ENCODE peak calls at places on chromosomes 7 and 10, in four cellular contexts. D is K562, S is HepG2, H is GM12892. F is an unnamed sample.

GRCh38 chr7:81367335-81367801 is 402.5 kb downstream of the HGF start:
- DNase-seq in S (no peak), H (no peak), D (no peak), F (no peak)

GRCh38 chr7:74514131-74514591 is 60.5 kb downstream of the GTF2IRD1 start:
- DNase-seq in D (no peak), H (no peak), S (no peak), F (no peak)

GRCh38 chr10:130242483-130242882 is 106.3 kb downstream of the GLRX3 start:
- DNase-seq in D (no peak), S (no peak), H (no peak), F (no peak)

GRCh38 chr7:115707236-115707635 is 323.3 kb downstream of the TFEC start:
- DNase-seq in H (no peak), D (no peak), S (peak), F (no peak)

GRCh38 chr10:4947635-4948596 is 15.3 kb upstream of the AKR1C1 start:
- DNase-seq in S (peak), D (no peak), H (no peak), F (no peak)

GRCh38 chr7:34739651-34740300 is 81.8 kb downstream of the NPSR1 start:
- DNase-seq in H (no peak), S (no peak), D (no peak), F (no peak)

GRCh38 chr10:22372922-22373321 is 27.6 kb downstream of the SPAG6 start:
- DNase-seq in H (no peak), S (no peak), D (no peak), F (no peak)

GRCh38 chr10:124663228-124663627 is 81.0 kb downstream of the FAM53B start:
- DNase-seq in H (no peak), S (no peak), D (no peak), F (no peak)

GRCh38 chr10:132527338-132528063 is 10.1 kb upstream of the INPP5A start:
- DNase-seq in S (no peak), D (no peak), H (no peak), F (no peak)

GRCh38 chr7:11833431-11833830 is 1.4 kb upstream of the THSD7A start:
- DNase-seq in D (no peak), S (no peak), H (no peak), F (no peak)

GRCh38 chr7:20007510-20007909 is 209.7 kb downstream of the MACC1 start:
- DNase-seq in H (no peak), D (no peak), S (no peak), F (no peak)

GRCh38 chr7:45601816-45602540 is 27.8 kb downstream of the ADCY1 start:
- DNase-seq in H (no peak), S (no peak), D (no peak), F (no peak)

GRCh38 chr7:88689821-88690220 is 69.7 kb upstream of the ZNF804B start:
- DNase-seq in H (no peak), S (no peak), D (peak), F (no peak)
- TF ChIP-seq TAF1 in H (no peak), S (no peak), D (no peak), F (no peak)

GRCh38 chr10:95469251-95469650 is 91.9 kb downstream of the SORBS1 start:
- DNase-seq in H (no peak), D (no peak), S (no peak), F (no peak)
- TF ChIP-seq POLR2AphosphoS5 in H (no peak), D (no peak), S (no peak), F (no peak)

DNA sequence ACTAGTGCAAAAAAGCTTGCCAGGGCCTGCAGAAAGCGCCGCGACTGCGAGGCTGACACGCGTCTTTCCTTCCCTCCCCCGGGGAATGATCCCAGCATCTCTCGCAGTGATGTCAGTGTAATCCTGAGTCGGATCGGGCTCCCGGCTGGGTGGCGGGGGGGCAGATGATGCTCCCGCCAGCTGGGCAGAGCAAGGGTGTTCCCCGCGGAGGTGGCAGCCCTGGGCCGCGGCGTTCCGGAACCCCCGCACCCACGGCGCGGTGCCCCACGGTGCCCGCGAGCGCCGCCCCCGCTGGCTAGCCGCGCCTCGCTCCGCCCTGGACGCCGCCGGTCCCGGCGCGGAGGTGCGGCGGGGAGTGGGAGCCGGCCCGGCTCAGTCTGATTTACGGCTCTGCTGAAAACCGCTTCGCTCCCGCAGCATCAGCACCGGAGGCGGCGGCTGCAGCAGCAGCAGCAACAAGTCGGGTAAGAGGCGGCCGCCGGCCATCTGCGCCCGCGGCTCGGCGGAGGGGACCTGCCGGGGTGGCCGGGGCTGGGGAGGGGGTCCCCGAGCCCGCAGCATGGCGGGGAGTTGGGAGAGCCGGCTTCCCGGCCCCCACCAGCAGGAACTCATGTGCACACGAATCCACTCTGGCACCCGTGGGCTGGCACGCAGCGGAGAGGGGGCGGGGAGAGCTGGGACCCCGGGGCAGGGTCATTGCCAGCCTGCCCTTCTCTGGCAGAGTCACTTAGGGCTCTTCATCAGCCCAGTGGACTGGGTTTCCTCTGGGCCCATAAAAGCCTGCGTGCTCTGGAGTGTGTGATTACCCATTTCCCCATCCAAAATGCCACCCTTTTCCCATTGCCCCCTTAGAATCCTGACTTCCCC is at the start of gene ZNF365:
- DNase-seq in D (no peak), S (no peak), H (peak), F (peak)
- TF ChIP-seq TAF1 in D (no peak), S (no peak), H (no peak), F (no peak)

GRCh38 chr10:14063531-14064317 is 267.0 kb downstream of the FRMD4A start:
- DNase-seq in D (no peak), H (no peak), S (no peak), F (no peak)
- TF ChIP-seq POLR2AphosphoS5 in D (no peak), H (no peak), S (no peak), F (no peak)

DNA sequence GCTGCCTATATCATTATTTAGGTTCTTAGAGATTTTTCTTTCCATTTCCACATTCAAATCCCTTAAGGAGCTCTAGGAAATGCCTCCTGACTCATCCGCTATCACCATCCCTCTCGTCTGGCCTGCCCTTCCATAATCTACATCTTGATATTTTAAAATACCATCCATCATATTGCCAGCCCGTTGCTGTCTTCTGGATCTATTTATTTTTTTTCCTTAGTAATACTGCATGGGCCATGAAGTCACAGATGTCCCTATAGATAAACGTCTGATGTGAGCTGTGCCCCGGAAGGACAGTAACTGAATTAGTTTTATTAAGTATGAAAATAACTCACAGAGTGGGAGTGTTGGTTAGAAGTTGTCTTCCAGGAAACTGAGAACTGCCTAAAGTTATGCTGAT is 76.2 kb downstream of the KLF6 start:
- DNase-seq in H (no peak), D (no peak), S (no peak), F (no peak)
- TF ChIP-seq TAF1 in H (no peak), D (no peak), S (no peak), F (no peak)

GRCh38 chr10:122126763-122127659 is 138.0 kb downstream of the TACC2 start:
- DNase-seq in H (no peak), D (no peak), S (peak), F (no peak)
- TF ChIP-seq POLR2AphosphoS5 in H (no peak), D (no peak), S (no peak), F (no peak)

GRCh38 chr7:47327306-47327697 is 254.6 kb downstream of the TNS3 start:
- DNase-seq in D (no peak), H (no peak), S (no peak), F (no peak)

GRCh38 chr7:47323904-47324303 is 258.0 kb downstream of the TNS3 start:
- DNase-seq in D (no peak), S (no peak), H (no peak), F (no peak)

GRCh38 chr7:47326808-47327207 is 255.1 kb downstream of the TNS3 start:
- DNase-seq in D (no peak), S (no peak), H (no peak), F (no peak)

GRCh38 chr7:47326220-47326619 is 255.7 kb downstream of the TNS3 start:
- DNase-seq in D (no peak), S (peak), H (no peak), F (no peak)

GRCh38 chr7:47325337-47325736 is 256.6 kb downstream of the TNS3 start:
- DNase-seq in D (no peak), S (no peak), H (no peak), F (no peak)
- TF ChIP-seq TAF1 in D (no peak), S (no peak), H (no peak), F (no peak)

DNA sequence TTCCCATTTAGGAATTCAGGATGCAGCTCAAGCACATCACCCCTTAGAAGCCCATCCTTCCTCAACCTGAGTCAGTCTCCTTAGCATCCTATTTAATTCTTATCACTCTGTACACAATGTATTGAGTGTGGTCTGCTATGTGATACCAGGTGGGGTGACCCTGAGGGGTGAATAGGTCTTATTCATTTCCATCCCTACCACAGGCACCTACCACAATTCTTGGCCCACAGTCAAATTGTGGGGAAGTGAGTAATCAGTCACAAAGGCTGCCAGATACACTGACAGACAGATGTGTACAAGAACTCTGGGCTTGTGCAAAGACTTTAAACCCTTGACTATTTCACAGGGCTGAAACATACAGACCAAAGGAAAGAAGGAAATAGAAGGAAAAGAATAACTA is 560.5 kb downstream of the PARD3 start:
- DNase-seq in D (no peak), H (no peak), S (peak), F (no peak)
- TF ChIP-seq POLR2AphosphoS5 in D (no peak), H (no peak), S (no peak), F (no peak)

DNA sequence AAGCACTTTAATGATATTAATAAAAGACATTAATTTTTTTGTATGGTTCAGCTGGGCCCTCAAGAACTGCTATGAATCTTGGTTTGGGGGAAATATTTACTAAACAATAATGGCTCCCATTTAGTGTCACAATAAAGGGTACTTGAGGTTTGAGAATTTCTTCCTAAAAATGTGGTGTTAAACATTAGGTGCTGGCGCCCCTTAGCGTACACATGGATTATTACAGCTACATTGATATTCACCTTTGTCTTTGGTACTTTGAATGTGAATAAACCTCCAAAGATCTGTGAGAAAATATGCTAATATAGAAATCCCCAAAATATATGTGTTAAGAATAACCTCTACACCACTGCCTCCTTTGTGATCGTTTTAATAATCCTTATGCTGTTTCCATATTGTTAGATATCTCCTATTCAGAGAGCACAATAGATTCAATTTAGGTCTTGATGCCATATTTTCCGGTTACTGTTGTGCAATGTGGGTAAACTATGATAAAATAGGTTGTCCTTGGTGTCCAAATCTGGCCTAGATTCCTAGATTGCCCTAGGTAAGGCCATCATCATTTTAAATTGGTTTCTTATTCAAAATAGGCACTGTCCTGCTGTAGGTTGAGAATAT is 161.8 kb upstream of the CACNA2D1 start:
- DNase-seq in H (no peak), S (peak), D (peak), F (peak)
- TF ChIP-seq TAF1 in H (no peak), S (no peak), D (no peak), F (no peak)

F was measured in GM12891.